ENCODE peak calls at places on chromosome 9, in five cellular contexts. J is H9, M is neuronal stem cell, O is H1, V is trophoblast cell. B is an unnamed sample.

GRCh38 chr9:90871327-90871935 is 69.8 kb downstream of the SYK start:
- DNase-seq in V (peak; percentile 74), J (no peak), M (no peak), O (no peak), B (no peak)

GRCh38 chr9:37329576-37329975 is 92.9 kb upstream of the GRHPR start:
- DNase-seq in O (no peak), V (peak; percentile 5), M (no peak), J (no peak), B (peak; percentile 34)

GRCh38 chr9:131800366-131800765 is 60.5 kb upstream of the RAPGEF1 start:
- DNase-seq in V (no peak), O (no peak), M (no peak), J (no peak), B (no peak)

GRCh38 chr9:3342159-3342777 is 183.5 kb downstream of the RFX3 start:
- DNase-seq in M (no peak), O (no peak), J (no peak), V (no peak), B (peak; percentile 91)

GRCh38 chr9:32251539-32251938 is 132.9 kb upstream of the ACO1 start:
- DNase-seq in V (peak; percentile 78), M (peak; percentile 54), O (peak; percentile 61), J (peak; percentile 63), B (peak; percentile 18)

GRCh38 chr9:133991211-133991921 is 758 bp downstream of the VAV2 start:
- DNase-seq in M (no peak), V (peak; percentile 52), O (no peak), J (no peak), B (no peak)

GRCh38 chr9:87479801-87480201 is 17.9 kb upstream of the DAPK1 start:
- DNase-seq in M (no peak), O (no peak), V (peak; percentile 43), J (no peak), B (no peak)

GRCh38 chr9:105690742-105691141 is 3.6 kb upstream of the TMEM38B start:
- DNase-seq in J (no peak), M (no peak), V (peak; percentile 25), O (no peak), B (peak; percentile 46)

GRCh38 chr9:133587466-133587865 is 21.7 kb downstream of the FAM163B start:
- DNase-seq in M (no peak), V (no peak), O (no peak), J (no peak), B (no peak)

GRCh38 chr9:38694676-38695075 is 25.3 kb downstream of the FAM240B start:
- DNase-seq in J (no peak), M (no peak), V (no peak), O (no peak), B (no peak)

GRCh38 chr9:129177791-129178578 is at the start of gene IER5L:
- DNase-seq in J (peak; percentile 96), V (peak; percentile 99), O (peak; percentile 97), M (peak; percentile 97), B (peak; percentile 97)

GRCh38 chr9:92722386-92723298 is 42.0 kb downstream of the BICD2 start:
- DNase-seq in O (peak; percentile 11), M (no peak), V (peak; percentile 13), J (no peak), B (no peak)

GRCh38 chr9:17578911-17579793 is at the start of gene SH3GL2:
- DNase-seq in J (peak; percentile 94), M (peak; percentile 59), O (peak; percentile 92), V (peak; percentile 1), B (peak; percentile 15)

GRCh38 chr9:98923724-98924123 is 20.0 kb upstream of the COL15A1 start:
- DNase-seq in O (no peak), V (no peak), M (no peak), J (no peak), B (no peak)
- H2AK5ac ChIP-seq in O (no peak overlapping the region), V (no peak overlapping the region), M (no peak overlapping the region), J (no peak overlapping the region), B (no peak overlapping the region)

GRCh38 chr9:136311037-136311432 is 7.1 kb upstream of the CCDC187 start:
- DNase-seq in V (no peak), O (no peak), M (no peak), J (no peak), B (no peak)
- H2BK12ac ChIP-seq in V (no peak overlapping the region), O (no peak overlapping the region), M (no peak overlapping the region), J (no peak overlapping the region), B (no peak overlapping the region)

DNA sequence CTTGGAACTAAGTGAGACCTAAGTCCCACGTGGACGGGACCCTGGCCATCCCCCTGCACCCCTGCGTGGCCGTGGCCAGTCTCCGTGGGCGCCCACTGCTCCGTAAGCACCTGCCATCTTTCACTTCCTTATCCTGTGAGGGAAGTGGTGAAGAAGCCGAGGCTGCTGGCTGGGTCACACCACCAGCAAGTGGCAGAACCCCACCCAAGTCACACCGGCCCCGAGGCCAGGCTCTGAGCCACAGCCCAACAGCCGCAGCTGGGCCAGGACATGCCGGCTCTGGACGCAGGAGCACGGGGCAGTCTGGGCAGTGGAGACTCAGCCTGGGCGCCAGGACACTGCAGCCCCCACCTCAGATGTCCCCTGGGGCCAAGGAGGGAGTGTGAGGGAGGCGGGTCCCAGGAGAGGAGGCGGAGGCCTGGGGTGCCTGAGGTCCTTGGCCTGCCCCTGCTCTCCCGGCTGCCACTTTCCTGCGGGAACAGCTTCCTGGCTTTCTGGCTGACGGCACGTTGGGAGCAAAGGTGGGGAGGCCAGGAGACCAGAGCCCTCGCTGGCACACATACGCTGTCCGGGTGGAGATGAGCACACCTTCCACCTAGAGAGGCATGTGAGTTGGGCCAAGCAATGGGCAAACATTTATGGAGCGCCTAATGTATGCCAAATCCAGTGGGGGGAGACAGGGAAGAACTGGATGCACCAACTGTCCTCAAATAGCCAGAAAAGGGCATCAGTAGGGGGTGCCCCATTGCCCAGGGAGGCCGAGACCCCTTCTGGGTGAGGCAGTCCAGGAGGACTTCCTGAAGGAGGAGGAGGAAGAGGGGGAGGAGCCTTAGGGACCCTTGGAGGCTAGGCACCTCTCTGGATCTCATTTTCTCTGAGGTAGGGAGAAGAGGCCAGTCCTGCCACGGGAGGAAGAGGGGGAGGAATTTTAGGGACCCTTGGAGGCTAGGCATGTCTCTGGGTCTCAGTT is 43.9 kb upstream of the EGFL7 start:
- DNase-seq in O (no peak), J (no peak), V (no peak), M (no peak), B (no peak)
- H2AK5ac ChIP-seq in O (no peak overlapping the region), J (no peak overlapping the region), V (peak overlapping the region; percentile 4), M (peak overlapping the region; percentile 100), B (peak overlapping the region; percentile 20)

GRCh38 chr9:83691492-83691891 is 16.3 kb downstream of the UBQLN1 start:
- DNase-seq in V (no peak), O (no peak), J (no peak), M (no peak), B (no peak)
- H2BK12ac ChIP-seq in V (no peak overlapping the region), O (no peak overlapping the region), J (no peak overlapping the region), M (no peak overlapping the region), B (no peak overlapping the region)

GRCh38 chr9:136216541-136217240 is 11.8 kb upstream of the LHX3 start:
- DNase-seq in O (no peak), M (no peak), V (no peak), J (no peak), B (no peak)

GRCh38 chr9:136211441-136212344 is 6.8 kb upstream of the LHX3 start:
- DNase-seq in O (no peak), M (no peak), J (no peak), V (no peak), B (no peak)

GRCh38 chr9:136212345-136212950 is 7.5 kb upstream of the LHX3 start:
- DNase-seq in V (no peak), O (no peak), J (no peak), M (no peak), B (no peak)

GRCh38 chr9:136211006-136211405 is 6.1 kb upstream of the LHX3 start:
- DNase-seq in O (no peak), V (no peak), J (no peak), M (no peak), B (no peak)

DNA sequence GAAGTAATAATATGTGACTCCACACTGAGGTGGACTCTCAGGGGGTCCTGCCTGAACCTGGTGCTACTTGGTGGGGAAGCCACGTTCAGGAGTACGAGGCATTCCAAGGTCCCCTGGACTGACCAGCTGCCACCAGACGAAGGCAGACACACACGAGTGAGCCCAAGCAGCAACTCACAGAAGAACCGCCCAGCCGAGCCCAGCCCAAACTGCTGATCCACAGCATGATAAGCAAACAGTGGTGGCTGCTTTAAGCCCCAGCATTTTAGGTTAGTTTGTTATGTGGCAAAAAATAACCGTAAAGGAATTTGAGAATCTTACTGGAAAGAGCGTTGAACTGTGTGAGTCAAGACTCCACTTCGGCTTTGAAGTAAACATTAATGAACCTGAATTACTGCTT is 8.8 kb upstream of the LHX3 start:
- DNase-seq in O (no peak), M (no peak), V (no peak), J (no peak), B (no peak)
- H2AK5ac ChIP-seq in O (no peak overlapping the region), M (no peak overlapping the region), V (no peak overlapping the region), J (no peak overlapping the region), B (no peak overlapping the region)

GRCh38 chr9:6869081-6869948 is 111.5 kb downstream of the KDM4C start:
- DNase-seq in V (no peak), O (no peak), J (peak; percentile 45), M (no peak), B (peak; percentile 18)

GRCh38 chr9:6864102-6864501 is 106.3 kb downstream of the KDM4C start:
- DNase-seq in O (no peak), J (no peak), V (no peak), M (no peak), B (no peak)
- H2BK12ac ChIP-seq in O (no peak overlapping the region), J (no peak overlapping the region), V (no peak overlapping the region), M (no peak overlapping the region), B (no peak overlapping the region)

B was measured in mesenchymal stem cell.